ENCODE peak calls at places on chromosomes 2 and 18, in seven cellular contexts. M is DND-41; H is CD4-positive, CD25-positive, alpha-beta regulatory T cell; T is CD4-positive, alpha-beta memory T cell; N is HepG2; J is transverse colon; E is OCI-LY7. X is an unnamed sample. For H3K9me3 and H3K4me1, the result is how much of the 10 kb centered on the place peaks cover.

GRCh38 chr18:59547691-59548182 is 149.5 kb downstream of the CCBE1 start:
- DNase-seq in H (no peak), N (no peak), J (no peak), E (no peak), M (no peak), T (no peak), X (no peak)

GRCh38 chr2:168160897-168161296 is 86.5 kb downstream of the STK39 start:
- DNase-seq in T (no peak), M (peak), E (peak), J (no peak), N (peak), H (peak), X (no peak)

GRCh38 chr18:63159590-63159989 is 160.0 kb downstream of the BCL2 start:
- DNase-seq in E (no peak), T (no peak), N (no peak), M (no peak), J (peak), H (peak), X (no peak)

GRCh38 chr2:37992631-37993030 is 67.5 kb downstream of the RMDN2 start:
- DNase-seq in E (no peak), T (no peak), N (no peak), J (no peak), M (no peak), H (no peak), X (no peak)

GRCh38 chr2:193943406-193943960 is 1713.5 kb upstream of the SLC39A10 start:
- DNase-seq in H (no peak), N (no peak), E (no peak), T (no peak), J (no peak), M (no peak), X (no peak)

GRCh38 chr2:80476535-80477117 is 172.1 kb upstream of the LRRTM1 start:
- DNase-seq in E (no peak), M (no peak), J (no peak), T (no peak), N (no peak), H (no peak), X (no peak)

GRCh38 chr2:237752761-237753165 is 45.8 kb upstream of the RBM44 start:
- DNase-seq in T (no peak), H (peak), N (no peak), E (no peak), M (no peak), J (no peak), X (no peak)

GRCh38 chr18:48475635-48476549 is 62.9 kb upstream of the CTIF start:
- DNase-seq in M (peak), J (peak), E (peak), H (peak), T (peak), N (peak), X (no peak)

GRCh38 chr2:173818285-173818684 is 146.9 kb downstream of the SP3 start:
- DNase-seq in J (no peak), E (no peak), M (no peak), N (no peak), T (no peak), H (no peak), X (no peak)

GRCh38 chr2:138090330-138090729 is 126.1 kb downstream of the HNMT start:
- DNase-seq in N (peak), E (peak), T (no peak), M (no peak), J (no peak), H (peak), X (no peak)

GRCh38 chr18:58572680-58573079 is 56.2 kb downstream of the ALPK2 start:
- DNase-seq in N (no peak), E (no peak), H (no peak), J (no peak), T (no peak), M (no peak), X (no peak)

GRCh38 chr2:25098558-25099486 is 56.9 kb downstream of the EFR3B start:
- DNase-seq in T (no peak), M (no peak), H (no peak), J (peak), E (no peak), N (no peak), X (peak)

GRCh38 chr2:70834106-70834505 is 1.5 kb downstream of the CD207 start:
- DNase-seq in M (no peak), E (no peak), T (no peak), N (no peak), H (no peak), J (no peak), X (no peak)

GRCh38 chr2:108315408-108316193 is 26.9 kb downstream of the SULT1C2 start:
- DNase-seq in T (no peak), E (no peak), H (no peak), N (peak), J (no peak), M (no peak), X (no peak)

GRCh38 chr2:216698895-216699294 is 3.5 kb upstream of the IGFBP5 start:
- DNase-seq in T (no peak), N (peak), H (peak), J (no peak), E (peak), M (peak), X (peak)

GRCh38 chr2:132547089-132547687 is 122.8 kb downstream of the LYPD1 start:
- DNase-seq in J (peak), N (peak), T (no peak), E (peak), H (peak), M (peak), X (peak)

GRCh38 chr18:52888014-52888413 is 548.0 kb downstream of the DCC start:
- DNase-seq in T (no peak), M (no peak), H (no peak), E (no peak), J (no peak), N (no peak), X (no peak)

GRCh38 chr18:8374652-8375051 is 234.6 kb upstream of the RAB12 start:
- DNase-seq in J (no peak), M (no peak), H (no peak), T (no peak), E (no peak), N (no peak), X (no peak)

GRCh38 chr2:116264872-116265271 is 1549.6 kb upstream of the DDX18 start:
- DNase-seq in E (no peak), T (no peak), M (no peak), N (no peak), H (no peak), J (no peak), X (no peak)
- H3K9me3 ChIP-seq in E (under half), T (under half), M (under half), N (half or more), H (under half), J (under half), X (under half)

GRCh38 chr2:159165065-159165464 is 121.4 kb downstream of the WDSUB1 start:
- DNase-seq in E (no peak), M (no peak), H (no peak), T (no peak), J (no peak), N (no peak), X (no peak)
- H3K4me1 ChIP-seq in E (under half), M (half or more), H (under half), T (under half), J (under half), N (under half), X (under half)

GRCh38 chr2:89811295-89811694 is 1119.8 kb downstream of the RPIA start:
- DNase-seq in T (no peak), E (no peak), H (no peak), N (no peak), J (no peak), M (no peak), X (no peak)
- H3K9me3 ChIP-seq in T (under half), E (half or more), H (half or more), N (under half), J (under half), M (half or more), X (under half)

GRCh38 chr2:60523987-60524386 is 29.5 kb downstream of the BCL11A start:
- DNase-seq in H (no peak), N (no peak), T (no peak), J (no peak), E (no peak), M (no peak), X (no peak)

GRCh38 chr2:60527762-60528161 is 25.7 kb downstream of the BCL11A start:
- DNase-seq in M (no peak), H (no peak), T (no peak), N (no peak), E (no peak), J (no peak), X (no peak)

GRCh38 chr2:60528366-60528765 is 25.1 kb downstream of the BCL11A start:
- DNase-seq in T (no peak), J (no peak), H (no peak), N (no peak), M (no peak), E (no peak), X (no peak)

GRCh38 chr2:60526623-60527022 is 26.8 kb downstream of the BCL11A start:
- DNase-seq in J (no peak), E (no peak), T (no peak), M (no peak), N (no peak), H (no peak), X (no peak)

DNA sequence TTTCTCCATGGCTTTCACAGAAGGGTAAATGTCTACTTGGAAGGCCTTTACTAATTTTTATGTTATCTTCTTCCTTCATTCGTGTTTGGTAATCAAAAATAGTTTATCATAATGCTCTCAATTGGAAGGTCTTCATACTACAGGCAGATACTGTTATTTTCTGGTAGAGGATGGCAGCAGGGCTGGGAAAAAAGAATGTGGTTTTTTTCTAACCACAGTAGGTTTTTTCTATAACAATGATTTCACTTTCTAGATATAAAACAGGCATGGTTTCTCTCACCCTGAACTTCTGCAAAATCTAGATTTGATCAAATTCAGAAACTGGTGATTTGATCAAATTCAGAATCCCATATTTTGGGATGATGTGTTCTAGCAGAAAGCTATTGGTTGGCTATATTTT is 27.6 kb downstream of the BCL11A start:
- DNase-seq in N (no peak), J (no peak), E (no peak), M (no peak), H (no peak), T (no peak), X (no peak)
- H3K4me1 ChIP-seq in N (under half), J (under half), E (under half), M (under half), H (under half), T (under half), X (under half)

GRCh38 chr18:50662775-50663383 is 103.0 kb downstream of the MAPK4 start:
- DNase-seq in E (no peak), H (no peak), T (no peak), J (no peak), M (no peak), N (no peak), X (no peak)

GRCh38 chr18:50659091-50660003 is 99.5 kb downstream of the MAPK4 start:
- DNase-seq in H (no peak), N (peak), T (no peak), M (no peak), E (no peak), J (no peak), X (peak)

GRCh38 chr18:50662177-50662576 is 102.3 kb downstream of the MAPK4 start:
- DNase-seq in J (no peak), M (no peak), E (peak), T (no peak), H (peak), N (peak), X (no peak)

GRCh38 chr18:50658601-50659000 is 98.7 kb downstream of the MAPK4 start:
- DNase-seq in T (no peak), N (no peak), J (no peak), H (no peak), M (no peak), E (no peak), X (no peak)

DNA sequence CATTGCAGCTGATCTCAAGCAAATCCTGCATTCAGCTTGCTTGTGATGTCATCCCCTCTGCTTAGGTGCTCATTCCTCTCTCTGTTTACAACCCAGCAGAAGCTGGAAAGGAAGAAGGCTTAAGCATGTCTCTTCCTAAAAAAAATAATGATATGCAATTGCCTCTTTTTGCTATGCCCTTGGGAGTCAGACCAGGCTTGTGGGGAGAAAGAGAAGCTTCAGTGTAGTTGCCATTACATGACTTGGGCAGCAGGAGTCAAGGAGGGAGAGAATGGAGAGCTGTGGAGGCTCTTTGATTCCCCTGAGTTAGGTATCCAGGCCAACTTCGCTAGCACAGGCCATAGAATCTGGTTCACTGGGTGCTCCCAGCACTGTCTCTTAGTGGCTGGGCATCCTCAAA is 101.1 kb downstream of the MAPK4 start:
- DNase-seq in M (no peak), E (no peak), J (no peak), H (no peak), N (no peak), T (no peak), X (no peak)
- H3K9me3 ChIP-seq in M (under half), E (under half), J (under half), H (under half), N (under half), T (under half), X (under half)

DNA sequence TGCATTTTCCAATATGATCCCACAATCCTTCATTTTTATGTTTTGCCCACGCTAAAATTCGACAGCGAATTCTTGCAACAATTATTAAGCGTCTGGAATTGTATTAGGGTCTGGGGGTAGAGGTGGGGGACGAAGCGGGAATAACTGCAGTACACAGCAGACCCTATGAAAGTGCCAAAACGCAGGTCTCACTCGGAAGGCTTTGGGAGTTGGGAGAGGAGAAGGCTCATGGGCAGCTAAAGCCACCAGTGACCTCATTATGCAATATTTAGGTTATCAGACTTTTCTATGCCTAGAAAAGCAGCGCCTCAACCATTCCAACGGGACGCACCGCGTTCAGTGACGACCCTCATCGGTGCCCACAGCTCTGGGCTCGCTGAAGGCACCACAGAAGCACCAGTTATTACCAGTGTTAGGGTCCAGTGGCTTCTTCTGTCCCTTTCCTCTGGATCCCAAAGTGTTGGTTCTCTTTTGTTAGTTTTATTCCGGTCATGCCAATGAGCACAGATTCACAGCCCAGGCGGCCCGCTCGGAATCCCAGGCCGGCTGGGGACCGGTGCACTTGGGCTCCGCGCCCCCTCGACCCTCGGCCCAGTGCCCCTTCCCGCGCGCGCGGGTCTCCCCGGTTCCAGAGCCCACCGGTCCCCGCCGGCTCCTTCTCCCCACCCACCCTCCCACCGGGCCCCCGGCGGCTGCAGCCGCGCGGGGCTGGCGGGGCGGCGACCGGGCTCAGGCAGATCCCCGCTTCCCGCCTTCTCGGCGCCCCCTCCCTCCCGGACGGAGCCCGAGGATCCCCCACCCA is 738 bp upstream of the MAPK4 start:
- DNase-seq in M (no peak), N (no peak), E (no peak), H (no peak), J (no peak), T (no peak), X (no peak)
- H3K4me1 ChIP-seq in M (under half), N (under half), E (under half), H (under half), J (under half), T (under half), X (under half)

GRCh38 chr2:202624133-202624532 is 10.6 kb upstream of the FAM117B start:
- DNase-seq in M (no peak), T (no peak), E (no peak), J (no peak), H (no peak), N (no peak), X (no peak)

GRCh38 chr2:202632682-202633081 is 2.1 kb upstream of the FAM117B start:
- DNase-seq in H (no peak), T (no peak), N (no peak), E (no peak), M (no peak), J (no peak), X (no peak)

GRCh38 chr2:202628646-202629213 is 6.0 kb upstream of the FAM117B start:
- DNase-seq in T (no peak), H (no peak), N (no peak), E (no peak), M (no peak), J (no peak), X (no peak)

GRCh38 chr2:202627042-202627441 is 7.7 kb upstream of the FAM117B start:
- DNase-seq in N (no peak), J (no peak), E (no peak), T (no peak), M (no peak), H (no peak), X (no peak)
- H3K9me3 ChIP-seq in N (under half), J (under half), E (under half), T (under half), M (under half), H (under half), X (under half)